ENCODE peak calls at places on chromosomes 11 and 22, in four cellular contexts. F is WTC11, M is HepG2, Q is K562. C is an unnamed sample.

GRCh38 chr11:9211322-9211721 is 53.8 kb downstream of the DENND5A start:
- DNase-seq in F (no peak), M (no peak), Q (no peak), C (no peak)

GRCh38 chr11:27698872-27699241 is 1.4 kb downstream of the BDNF start:
- DNase-seq in F (peak; percentile 96), Q (peak; percentile 81), M (peak; percentile 43), C (peak; percentile 23)

GRCh38 chr11:129234978-129235377 is 42.9 kb upstream of the ARHGAP32 start:
- DNase-seq in F (no peak), M (no peak), Q (no peak), C (no peak)

GRCh38 chr11:92129811-92130210 is 94.8 kb upstream of the FAT3 start:
- DNase-seq in Q (no peak), M (peak; percentile 19), F (no peak), C (no peak)

GRCh38 chr22:50342651-50343540 is at the start of gene PPP6R2:
- DNase-seq in M (peak; percentile 40), F (peak; percentile 78), Q (peak; percentile 85), C (no peak)

GRCh38 chr22:36221799-36222751 is 17.3 kb downstream of the APOL2 start:
- DNase-seq in F (peak; percentile 74), M (peak; percentile 37), Q (peak; percentile 29), C (no peak)

GRCh38 chr11:113476553-113476952 is 1.4 kb upstream of the DRD2 start:
- DNase-seq in M (no peak), F (no peak), Q (no peak), C (no peak)

GRCh38 chr11:73565804-73566203 is 32.1 kb downstream of the FAM168A start:
- DNase-seq in M (no peak), F (no peak), Q (no peak), C (no peak)

GRCh38 chr11:20066013-20066782 is 94.1 kb downstream of the DBX1 start:
- DNase-seq in M (no peak), F (no peak), Q (no peak), C (no peak)

GRCh38 chr22:37823134-37823985 is at the start of gene GALR3:
- DNase-seq in Q (no peak), F (no peak), M (no peak), C (no peak)

GRCh38 chr11:119403021-119403420 is 20.0 kb downstream of the THY1 start:
- DNase-seq in M (no peak), F (no peak), Q (no peak), C (no peak)

GRCh38 chr22:17774928-17775675 is 833 bp upstream of the BID start:
- DNase-seq in Q (no peak), F (no peak), M (no peak), C (no peak)

GRCh38 chr11:122102426-122102825 is 13.6 kb downstream of the BLID start:
- DNase-seq in F (no peak), M (no peak), Q (no peak), C (no peak)

GRCh38 chr22:50129121-50129734 is 39.4 kb downstream of the MOV10L1 start:
- DNase-seq in Q (no peak), M (no peak), F (no peak), C (no peak)

GRCh38 chr11:67024410-67024809 is 1.5 kb downstream of the SYT12 start:
- DNase-seq in Q (no peak), M (no peak), F (no peak), C (no peak)

GRCh38 chr11:73308963-73309960 is 1.2 kb downstream of the ARHGEF17 start:
- DNase-seq in M (peak; percentile 92), F (peak; percentile 89), Q (peak; percentile 47), C (no peak)

GRCh38 chr11:40513281-40513680 is 946.2 kb downstream of the LRRC4C start:
- DNase-seq in M (no peak), Q (no peak), F (no peak), C (no peak)

GRCh38 chr11:132402056-132402684 is 1031.8 kb downstream of the NTM start:
- DNase-seq in F (peak; percentile 71), M (no peak), Q (no peak), C (peak; percentile 24)

GRCh38 chr11:109865558-109866186 is 227.5 kb upstream of the ZC3H12C start:
- DNase-seq in Q (no peak), M (no peak), F (peak; percentile 12), C (no peak)

GRCh38 chr11:93741882-93742226 is 382 bp downstream of the C11orf54 start:
- DNase-seq in M (peak; percentile 95), F (no peak), Q (peak; percentile 40), C (no peak)

GRCh38 chr11:7677801-7678201 is 4.5 kb upstream of the CYB5R2 start:
- DNase-seq in F (no peak), Q (no peak), M (no peak), C (no peak)

GRCh38 chr11:61592176-61592575 is 11.3 kb upstream of the SYT7 start:
- DNase-seq in F (no peak), M (no peak), Q (no peak), C (no peak)

GRCh38 chr11:76601272-76601671 is 69.3 kb downstream of the LRRC32 start:
- DNase-seq in F (no peak), Q (no peak), M (no peak), C (no peak)

GRCh38 chr11:113446938-113447337 is 28.3 kb downstream of the DRD2 start:
- DNase-seq in M (no peak), F (no peak), Q (no peak), C (no peak)

GRCh38 chr22:29208879-29209623 is 3.4 kb downstream of the EMID1 start:
- DNase-seq in M (no peak), F (no peak), Q (no peak), C (peak; percentile 25)

GRCh38 chr11:125239585-125240331 is 75.2 kb downstream of the PKNOX2 start:
- DNase-seq in M (no peak), Q (no peak), F (peak; percentile 57), C (no peak)

GRCh38 chr11:124751391-124751740 is 689 bp downstream of the VSIG2 start:
- DNase-seq in F (peak; percentile 22), M (no peak), Q (no peak), C (no peak)

GRCh38 chr11:109695696-109696095 is 273.7 kb downstream of the C11orf87 start:
- DNase-seq in Q (no peak), M (no peak), F (no peak), C (no peak)

GRCh38 chr11:45926536-45927331 is 4.3 kb downstream of the LARGE2 start:
- DNase-seq in F (no peak), M (no peak), Q (no peak), C (no peak)

GRCh38 chr11:93225642-93226041 is 27.9 kb upstream of the SLC36A4 start:
- DNase-seq in F (no peak), M (no peak), Q (no peak), C (no peak)

GRCh38 chr11:125995313-125995712 is 49.5 kb downstream of the VSIG10L2 start:
- DNase-seq in F (no peak), M (no peak), Q (no peak), C (no peak)

GRCh38 chr11:95074806-95075563 is 8.3 kb downstream of the SRSF8 start:
- DNase-seq in Q (no peak), M (no peak), F (no peak), C (no peak)

GRCh38 chr11:2208691-2209369 is 37.2 kb upstream of the TH start:
- DNase-seq in F (no peak), Q (no peak), M (peak; percentile 12), C (no peak)

GRCh38 chr11:2209370-2209801 is 37.8 kb upstream of the TH start:
- DNase-seq in Q (no peak), M (no peak), F (no peak), C (no peak)

GRCh38 chr11:2207212-2207611 is 35.6 kb upstream of the TH start:
- DNase-seq in M (no peak), Q (no peak), F (no peak), C (no peak)

GRCh38 chr11:2206291-2206690 is 34.7 kb upstream of the TH start:
- DNase-seq in F (peak; percentile 4), M (no peak), Q (no peak), C (no peak)

DNA sequence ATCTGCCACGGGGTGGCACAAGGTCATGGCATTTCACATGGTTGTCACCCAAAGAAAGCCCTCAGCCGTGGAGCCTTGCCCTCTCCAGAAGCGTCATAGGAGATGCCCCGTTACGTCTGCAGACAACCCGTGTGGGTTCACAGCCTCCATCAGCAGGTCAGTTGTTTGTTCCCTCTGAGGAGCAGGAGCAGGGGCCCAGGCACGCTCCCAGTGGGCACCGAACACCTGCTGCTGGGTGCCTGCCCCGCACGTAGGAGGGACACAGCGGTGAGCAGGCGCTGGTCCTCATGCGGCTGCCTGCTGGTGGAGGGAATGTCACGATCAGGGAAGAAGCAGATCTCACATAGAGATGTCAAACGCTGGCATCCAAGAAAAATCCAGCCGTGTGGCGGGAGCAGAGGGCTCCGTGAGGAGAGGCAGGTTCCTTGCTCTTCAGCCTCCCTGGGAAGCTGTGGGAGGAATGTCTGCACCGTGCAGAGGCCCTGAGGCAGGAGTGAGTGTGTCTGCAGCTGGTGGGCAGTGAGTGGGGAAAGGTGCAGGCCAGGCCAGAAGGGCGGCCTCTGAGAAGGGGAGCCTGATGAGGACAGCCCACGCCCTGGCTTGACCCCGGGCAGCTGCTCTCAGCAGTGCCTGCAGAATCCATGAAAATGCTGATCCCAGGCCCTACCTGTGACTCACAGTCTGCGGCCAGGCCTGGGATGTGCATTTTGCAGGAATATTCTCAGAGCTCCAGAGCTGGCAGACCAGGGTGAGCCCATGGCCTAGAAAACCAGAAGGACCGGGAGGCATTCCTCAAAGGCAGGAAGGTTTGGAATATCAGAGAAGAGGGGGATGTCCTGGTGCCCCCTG is 36.4 kb upstream of the TH start:
- DNase-seq in Q (no peak), M (no peak), F (no peak), C (no peak)
- TF ChIP-seq CREM in Q (no peak), M (no peak), F (no peak), C (no peak)

DNA sequence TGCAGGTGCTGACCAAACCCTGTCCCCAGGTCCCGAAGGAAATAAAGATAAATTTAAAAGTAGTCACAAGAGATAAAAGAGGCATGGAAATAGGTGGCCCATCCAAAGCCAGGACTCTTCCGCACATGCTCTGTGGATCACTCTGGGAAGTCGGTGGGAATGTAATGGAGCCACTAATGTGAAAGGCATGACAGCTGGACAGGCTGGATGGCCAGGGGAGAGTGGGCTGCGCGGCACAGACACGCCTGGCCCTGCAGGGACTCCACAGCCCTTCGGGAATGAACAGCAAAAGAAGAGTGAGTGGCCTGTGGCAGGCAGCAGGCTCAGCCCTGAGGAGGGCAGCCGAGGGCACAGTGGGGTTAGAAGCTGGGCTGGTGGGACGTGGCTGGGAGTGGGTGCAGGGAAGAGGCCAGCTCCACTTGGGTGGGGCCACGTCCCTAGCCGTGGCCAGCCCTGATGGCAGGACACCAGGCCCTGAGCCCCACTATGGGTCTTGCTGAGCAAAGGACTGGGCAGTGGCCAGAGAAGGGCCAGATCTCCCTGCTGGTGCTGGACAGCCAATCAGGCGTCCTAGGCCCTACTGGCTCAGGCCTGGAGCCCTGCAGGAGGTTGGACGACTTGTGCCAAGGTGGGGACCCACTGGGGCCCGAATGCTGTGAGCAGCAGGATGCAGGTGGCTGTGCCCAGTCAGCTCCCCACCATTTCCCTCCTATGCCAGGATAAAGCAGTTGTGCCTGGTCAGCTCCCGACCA is 31.3 kb upstream of the GNB1L start:
- DNase-seq in Q (no peak), M (no peak), F (peak; percentile 7), C (no peak)
- TF ChIP-seq CREM in Q (no peak), M (no peak), F (no peak), C (no peak)

GRCh38 chr22:22375586-22376351 is 131.2 kb downstream of the VPREB1 start:
- DNase-seq in F (no peak), Q (no peak), M (no peak), C (no peak)
- TF ChIP-seq CREM in F (no peak), Q (no peak), M (no peak), C (no peak)

DNA sequence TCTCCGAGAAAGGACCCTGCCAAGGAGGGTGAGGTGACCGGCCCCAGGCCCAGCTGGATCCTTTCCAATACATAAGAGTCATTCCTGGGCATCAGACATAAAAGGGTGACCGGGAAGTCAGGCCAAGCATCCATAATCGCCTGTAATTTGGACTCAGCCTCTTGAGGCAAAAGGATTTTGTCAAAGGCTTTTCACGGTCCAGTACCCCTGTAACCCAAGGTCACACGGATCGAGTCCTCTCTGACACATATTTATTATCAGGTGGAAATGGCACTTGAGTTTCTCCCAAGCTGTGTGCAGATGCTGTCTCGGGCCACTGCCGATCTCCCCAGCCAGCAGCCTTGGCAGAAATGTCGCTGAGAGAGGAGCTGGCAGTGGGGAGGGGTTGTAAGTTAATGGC is 556.5 kb downstream of the MN1 start:
- DNase-seq in Q (no peak), M (no peak), F (no peak), C (no peak)
- TF ChIP-seq CREM in Q (no peak), M (no peak), F (no peak), C (no peak)

C was measured in GM12878.